ENCODE peak calls at places on chromosomes 16 and 17, in ten cellular contexts. One of them, this sample, is unnamed.

GRCh38 chr16:89599451-89599858 is 14.0 kb upstream of the DPEP1 start:
- DNase-seq in choroid plexus epithelial cell: no peak
- DNase-seq in transverse colon: peak
- DNase-seq in B cell: no peak
- DNase-seq in heart left ventricle: no peak
- DNase-seq in lower leg skin: no peak
- DNase-seq in AG09319: no peak
- DNase-seq in breast epithelium: no peak
- DNase-seq in heart right ventricle: no peak
- DNase-seq in fibroblast of the aortic adventitia: no peak
- DNase-seq in this sample: no peak

GRCh38 chr17:28759296-28759865 is 15.6 kb downstream of the TRAF4 start:
- DNase-seq in lower leg skin: no peak
- DNase-seq in heart right ventricle: no peak
- DNase-seq in choroid plexus epithelial cell: no peak
- DNase-seq in heart left ventricle: no peak
- DNase-seq in fibroblast of the aortic adventitia: no peak
- DNase-seq in breast epithelium: no peak
- DNase-seq in AG09319: no peak
- DNase-seq in B cell: no peak
- DNase-seq in transverse colon: no peak
- DNase-seq in this sample: no peak

GRCh38 chr17:32253117-32253611 is 12.5 kb upstream of the RHBDL3 start:
- DNase-seq in breast epithelium: peak
- DNase-seq in B cell: peak
- DNase-seq in lower leg skin: peak
- DNase-seq in heart left ventricle: peak
- DNase-seq in heart right ventricle: peak
- DNase-seq in transverse colon: peak
- DNase-seq in AG09319: peak
- DNase-seq in choroid plexus epithelial cell: peak
- DNase-seq in fibroblast of the aortic adventitia: peak
- DNase-seq in this sample: peak

GRCh38 chr17:66549312-66549705 is 246.9 kb downstream of the PRKCA start:
- DNase-seq in AG09319: peak
- DNase-seq in fibroblast of the aortic adventitia: peak
- DNase-seq in lower leg skin: no peak
- DNase-seq in B cell: no peak
- DNase-seq in heart left ventricle: no peak
- DNase-seq in breast epithelium: no peak
- DNase-seq in heart right ventricle: no peak
- DNase-seq in choroid plexus epithelial cell: peak
- DNase-seq in transverse colon: no peak
- DNase-seq in this sample: peak

GRCh38 chr17:19728114-19728495 is 11.7 kb upstream of the SLC47A2 start:
- DNase-seq in heart right ventricle: peak
- DNase-seq in B cell: no peak
- DNase-seq in choroid plexus epithelial cell: peak
- DNase-seq in transverse colon: peak
- DNase-seq in breast epithelium: peak
- DNase-seq in lower leg skin: peak
- DNase-seq in AG09319: peak
- DNase-seq in fibroblast of the aortic adventitia: peak
- DNase-seq in heart left ventricle: peak
- DNase-seq in this sample: peak

GRCh38 chr17:78839762-78840529 is 668 bp downstream of the USP36 start:
- DNase-seq in B cell: peak
- DNase-seq in fibroblast of the aortic adventitia: peak
- DNase-seq in choroid plexus epithelial cell: peak
- DNase-seq in AG09319: no peak
- DNase-seq in transverse colon: peak
- DNase-seq in lower leg skin: peak
- DNase-seq in heart right ventricle: no peak
- DNase-seq in heart left ventricle: peak
- DNase-seq in breast epithelium: peak
- DNase-seq in this sample: peak

GRCh38 chr17:73566905-73567782 is 77.1 kb downstream of the SDK2 start:
- DNase-seq in B cell: peak
- DNase-seq in breast epithelium: peak
- DNase-seq in choroid plexus epithelial cell: no peak
- DNase-seq in heart left ventricle: no peak
- DNase-seq in transverse colon: no peak
- DNase-seq in fibroblast of the aortic adventitia: no peak
- DNase-seq in AG09319: no peak
- DNase-seq in heart right ventricle: no peak
- DNase-seq in lower leg skin: no peak
- DNase-seq in this sample: no peak

GRCh38 chr17:5753421-5753820 is 169.1 kb upstream of the NLRP1 start:
- DNase-seq in breast epithelium: no peak
- DNase-seq in transverse colon: no peak
- DNase-seq in fibroblast of the aortic adventitia: no peak
- DNase-seq in choroid plexus epithelial cell: no peak
- DNase-seq in lower leg skin: no peak
- DNase-seq in B cell: no peak
- DNase-seq in AG09319: no peak
- DNase-seq in heart right ventricle: no peak
- DNase-seq in heart left ventricle: no peak
- DNase-seq in this sample: no peak

GRCh38 chr16:57736419-57737281 is 1.1 kb downstream of the KATNB1 start:
- DNase-seq in AG09319: peak
- DNase-seq in choroid plexus epithelial cell: peak
- DNase-seq in lower leg skin: no peak
- DNase-seq in B cell: no peak
- DNase-seq in fibroblast of the aortic adventitia: peak
- DNase-seq in heart right ventricle: no peak
- DNase-seq in breast epithelium: no peak
- DNase-seq in heart left ventricle: no peak
- DNase-seq in transverse colon: peak
- DNase-seq in this sample: peak

GRCh38 chr16:9533042-9533441 is 441.6 kb downstream of the HAPSTR1 start:
- DNase-seq in breast epithelium: no peak
- DNase-seq in choroid plexus epithelial cell: no peak
- DNase-seq in transverse colon: no peak
- DNase-seq in fibroblast of the aortic adventitia: no peak
- DNase-seq in heart right ventricle: no peak
- DNase-seq in lower leg skin: no peak
- DNase-seq in heart left ventricle: no peak
- DNase-seq in AG09319: no peak
- DNase-seq in B cell: no peak
- DNase-seq in this sample: no peak

GRCh38 chr17:3972281-3972731 is 8.1 kb upstream of the ATP2A3 start:
- DNase-seq in choroid plexus epithelial cell: no peak
- DNase-seq in B cell: no peak
- DNase-seq in fibroblast of the aortic adventitia: no peak
- DNase-seq in AG09319: no peak
- DNase-seq in heart left ventricle: no peak
- DNase-seq in breast epithelium: no peak
- DNase-seq in lower leg skin: no peak
- DNase-seq in transverse colon: peak
- DNase-seq in heart right ventricle: no peak
- DNase-seq in this sample: no peak

GRCh38 chr16:72728516-72728915 is 319.4 kb downstream of the ZFHX3 start:
- DNase-seq in heart right ventricle: no peak
- DNase-seq in choroid plexus epithelial cell: no peak
- DNase-seq in lower leg skin: no peak
- DNase-seq in heart left ventricle: no peak
- DNase-seq in transverse colon: no peak
- DNase-seq in B cell: no peak
- DNase-seq in breast epithelium: no peak
- DNase-seq in fibroblast of the aortic adventitia: no peak
- DNase-seq in AG09319: no peak
- DNase-seq in this sample: no peak
- TF ChIP-seq CTCF in heart right ventricle: no peak
- TF ChIP-seq CTCF in choroid plexus epithelial cell: no peak
- TF ChIP-seq CTCF in lower leg skin: no peak
- TF ChIP-seq CTCF in heart left ventricle: no peak
- TF ChIP-seq CTCF in transverse colon: no peak
- TF ChIP-seq CTCF in B cell: no peak
- TF ChIP-seq CTCF in breast epithelium: no peak
- TF ChIP-seq CTCF in fibroblast of the aortic adventitia: no peak
- TF ChIP-seq CTCF in AG09319: no peak
- TF ChIP-seq CTCF in this sample: no peak

GRCh38 chr16:67699265-67699664 is 19.9 kb downstream of the GFOD2 start:
- DNase-seq in heart left ventricle: no peak
- DNase-seq in AG09319: no peak
- DNase-seq in transverse colon: no peak
- DNase-seq in heart right ventricle: no peak
- DNase-seq in lower leg skin: no peak
- DNase-seq in choroid plexus epithelial cell: no peak
- DNase-seq in breast epithelium: no peak
- DNase-seq in fibroblast of the aortic adventitia: no peak
- DNase-seq in B cell: no peak
- DNase-seq in this sample: no peak
- TF ChIP-seq CTCF in heart left ventricle: no peak
- TF ChIP-seq CTCF in AG09319: no peak
- TF ChIP-seq CTCF in transverse colon: no peak
- TF ChIP-seq CTCF in heart right ventricle: no peak
- TF ChIP-seq CTCF in lower leg skin: no peak
- TF ChIP-seq CTCF in choroid plexus epithelial cell: no peak
- TF ChIP-seq CTCF in breast epithelium: no peak
- TF ChIP-seq CTCF in fibroblast of the aortic adventitia: no peak
- TF ChIP-seq CTCF in B cell: no peak
- TF ChIP-seq CTCF in this sample: no peak

GRCh38 chr17:10313037-10313672 is 59.7 kb downstream of the MYH13 start:
- DNase-seq in choroid plexus epithelial cell: no peak
- DNase-seq in B cell: no peak
- DNase-seq in transverse colon: no peak
- DNase-seq in breast epithelium: no peak
- DNase-seq in heart right ventricle: no peak
- DNase-seq in AG09319: no peak
- DNase-seq in heart left ventricle: no peak
- DNase-seq in fibroblast of the aortic adventitia: no peak
- DNase-seq in lower leg skin: no peak
- DNase-seq in this sample: no peak
- TF ChIP-seq CTCF in choroid plexus epithelial cell: no peak
- TF ChIP-seq CTCF in B cell: no peak
- TF ChIP-seq CTCF in transverse colon: no peak
- TF ChIP-seq CTCF in breast epithelium: no peak
- TF ChIP-seq CTCF in heart right ventricle: no peak
- TF ChIP-seq CTCF in AG09319: no peak
- TF ChIP-seq CTCF in heart left ventricle: no peak
- TF ChIP-seq CTCF in fibroblast of the aortic adventitia: no peak
- TF ChIP-seq CTCF in lower leg skin: no peak
- TF ChIP-seq CTCF in this sample: no peak

GRCh38 chr16:75066861-75067447 is 49.6 kb downstream of the LDHD start:
- DNase-seq in fibroblast of the aortic adventitia: no peak
- DNase-seq in B cell: no peak
- DNase-seq in breast epithelium: no peak
- DNase-seq in heart left ventricle: no peak
- DNase-seq in transverse colon: no peak
- DNase-seq in choroid plexus epithelial cell: no peak
- DNase-seq in AG09319: no peak
- DNase-seq in lower leg skin: no peak
- DNase-seq in heart right ventricle: no peak
- DNase-seq in this sample: no peak

GRCh38 chr16:75065808-75066149 is 50.8 kb downstream of the LDHD start:
- DNase-seq in B cell: no peak
- DNase-seq in breast epithelium: no peak
- DNase-seq in heart right ventricle: no peak
- DNase-seq in heart left ventricle: no peak
- DNase-seq in choroid plexus epithelial cell: no peak
- DNase-seq in fibroblast of the aortic adventitia: no peak
- DNase-seq in transverse colon: peak
- DNase-seq in AG09319: no peak
- DNase-seq in lower leg skin: no peak
- DNase-seq in this sample: no peak

GRCh38 chr16:75068075-75068474 is 48.5 kb downstream of the LDHD start:
- DNase-seq in fibroblast of the aortic adventitia: no peak
- DNase-seq in choroid plexus epithelial cell: no peak
- DNase-seq in heart left ventricle: no peak
- DNase-seq in breast epithelium: no peak
- DNase-seq in lower leg skin: no peak
- DNase-seq in AG09319: no peak
- DNase-seq in transverse colon: no peak
- DNase-seq in B cell: no peak
- DNase-seq in heart right ventricle: no peak
- DNase-seq in this sample: no peak

GRCh38 chr16:75070055-75070841 is 46.3 kb downstream of the LDHD start:
- DNase-seq in AG09319: no peak
- DNase-seq in lower leg skin: no peak
- DNase-seq in heart left ventricle: peak
- DNase-seq in transverse colon: no peak
- DNase-seq in fibroblast of the aortic adventitia: no peak
- DNase-seq in breast epithelium: no peak
- DNase-seq in heart right ventricle: peak
- DNase-seq in B cell: no peak
- DNase-seq in choroid plexus epithelial cell: no peak
- DNase-seq in this sample: no peak

GRCh38 chr16:75068632-75069031 is 47.9 kb downstream of the LDHD start:
- DNase-seq in heart right ventricle: no peak
- DNase-seq in transverse colon: no peak
- DNase-seq in heart left ventricle: no peak
- DNase-seq in AG09319: no peak
- DNase-seq in breast epithelium: no peak
- DNase-seq in B cell: no peak
- DNase-seq in fibroblast of the aortic adventitia: no peak
- DNase-seq in lower leg skin: no peak
- DNase-seq in choroid plexus epithelial cell: no peak
- DNase-seq in this sample: no peak
- TF ChIP-seq CTCF in heart right ventricle: no peak
- TF ChIP-seq CTCF in transverse colon: no peak
- TF ChIP-seq CTCF in heart left ventricle: no peak
- TF ChIP-seq CTCF in AG09319: no peak
- TF ChIP-seq CTCF in breast epithelium: no peak
- TF ChIP-seq CTCF in B cell: no peak
- TF ChIP-seq CTCF in fibroblast of the aortic adventitia: no peak
- TF ChIP-seq CTCF in lower leg skin: no peak
- TF ChIP-seq CTCF in choroid plexus epithelial cell: no peak
- TF ChIP-seq CTCF in this sample: no peak

DNA sequence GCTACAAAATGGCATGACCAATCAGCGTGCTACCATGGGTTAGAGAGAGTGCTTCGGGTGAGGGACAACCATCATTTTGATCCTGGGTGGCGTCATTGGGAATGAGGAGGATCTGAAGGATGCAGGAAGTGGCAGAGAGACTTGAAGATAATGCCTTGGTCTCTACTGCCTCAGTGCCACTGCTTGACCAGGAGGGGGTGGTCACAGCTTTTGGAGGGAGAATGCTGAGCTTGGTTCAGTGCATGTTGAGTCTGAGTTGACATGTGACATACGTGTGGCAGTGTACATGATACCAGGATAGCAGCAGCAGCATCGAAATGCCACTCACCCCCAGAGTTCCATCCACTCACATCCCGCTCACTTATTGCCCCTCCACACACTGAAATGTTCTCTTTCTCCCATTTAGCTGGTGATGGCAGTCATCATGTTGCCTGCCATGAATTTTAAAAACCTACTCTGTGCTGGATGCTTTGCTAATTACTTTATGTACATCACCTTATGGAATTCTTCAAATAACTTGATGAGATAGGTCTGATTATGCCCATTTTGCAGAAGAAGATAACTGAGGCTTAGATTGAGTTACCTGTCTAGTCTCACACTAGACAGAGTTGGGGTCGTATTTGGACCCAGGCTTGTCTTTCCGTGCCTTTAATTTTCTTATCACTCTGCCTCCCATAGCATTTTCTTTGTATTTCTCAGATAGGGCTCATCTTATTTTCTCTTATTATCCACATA is 36.7 kb downstream of the ARSG start:
- DNase-seq in choroid plexus epithelial cell: no peak
- DNase-seq in fibroblast of the aortic adventitia: no peak
- DNase-seq in B cell: no peak
- DNase-seq in breast epithelium: no peak
- DNase-seq in transverse colon: no peak
- DNase-seq in heart right ventricle: no peak
- DNase-seq in heart left ventricle: no peak
- DNase-seq in AG09319: no peak
- DNase-seq in lower leg skin: no peak
- DNase-seq in this sample: no peak
- TF ChIP-seq CTCF in choroid plexus epithelial cell: peak
- TF ChIP-seq CTCF in fibroblast of the aortic adventitia: peak
- TF ChIP-seq CTCF in B cell: no peak
- TF ChIP-seq CTCF in breast epithelium: no peak
- TF ChIP-seq CTCF in transverse colon: no peak
- TF ChIP-seq CTCF in heart right ventricle: no peak
- TF ChIP-seq CTCF in heart left ventricle: no peak
- TF ChIP-seq CTCF in AG09319: no peak
- TF ChIP-seq CTCF in lower leg skin: no peak
- TF ChIP-seq CTCF in this sample: peak

This sample was measured in fibroblast of pulmonary artery.